ENCODE peak calls at places on chromosomes 11 and 22, in six cellular contexts. T is B cell, Z is fibroblast of the aortic adventitia, H is astrocyte, G is GM06990, L is IMR-90. N is an unnamed sample.

GRCh38 chr11:70270877-70271634 is 566 bp downstream of the PPFIA1 start:
- DNase-seq in Z (peak), T (peak), G (peak), H (peak), L (peak), N (no peak)

GRCh38 chr11:76597533-76598425 is 72.8 kb downstream of the LRRC32 start:
- DNase-seq in L (no peak), T (no peak), G (no peak), Z (no peak), H (no peak), N (no peak)

GRCh38 chr11:130527648-130528300 is 79.3 kb downstream of the ADAMTS15 start:
- DNase-seq in H (peak), L (peak), T (no peak), Z (peak), G (no peak), N (no peak)

GRCh38 chr11:123719452-123719851 is 22.0 kb downstream of the ZNF202 start:
- DNase-seq in H (peak), T (no peak), Z (peak), L (peak), G (no peak), N (no peak)

GRCh38 chr11:123195182-123196059 is at the start of gene CLMP:
- DNase-seq in G (no peak), L (peak), T (peak), H (peak), Z (peak), N (peak)

GRCh38 chr11:111635706-111636045 is 33.4 kb downstream of the SIK2 start:
- DNase-seq in H (peak), L (peak), Z (peak), T (no peak), G (no peak), N (peak)

GRCh38 chr11:124900464-124900863 is 2.8 kb upstream of the ROBO4 start:
- DNase-seq in G (no peak), Z (peak), L (peak), H (peak), T (no peak), N (peak)

GRCh38 chr22:40748388-40748970 is 69.2 kb downstream of the MCHR1 start:
- DNase-seq in T (no peak), G (no peak), H (no peak), L (no peak), Z (no peak), N (no peak)

GRCh38 chr11:6002202-6002699 is 4.5 kb downstream of the OR56A4 start:
- DNase-seq in T (no peak), G (no peak), H (no peak), L (no peak), Z (no peak), N (no peak)

GRCh38 chr11:19646921-19647320 is 65.7 kb upstream of the NAV2 start:
- DNase-seq in G (no peak), H (peak), L (peak), Z (peak), T (no peak), N (peak)

GRCh38 chr11:118650366-118650765 is 29.1 kb downstream of the TREH start:
- DNase-seq in H (no peak), G (no peak), L (no peak), Z (no peak), T (no peak), N (no peak)

GRCh38 chr11:47083913-47084312 is 92.8 kb downstream of the ARFGAP2 start:
- DNase-seq in H (peak), L (peak), G (no peak), T (no peak), Z (peak), N (peak)

GRCh38 chr11:67616431-67617242 is 9.9 kb downstream of the NDUFV1 start:
- DNase-seq in H (no peak), T (no peak), Z (no peak), L (no peak), G (no peak), N (no peak)

GRCh38 chr11:113934797-113935196 is 30.2 kb downstream of the HTR3B start:
- DNase-seq in L (no peak), Z (no peak), H (no peak), G (no peak), T (no peak), N (no peak)

GRCh38 chr22:22820626-22821025 is 67.0 kb upstream of the IGLL5 start:
- DNase-seq in H (no peak), G (no peak), L (no peak), Z (no peak), T (no peak), N (no peak)

GRCh38 chr11:102802341-102802740 is 4.4 kb upstream of the MMP1 start:
- DNase-seq in L (peak), G (no peak), H (peak), Z (peak), T (no peak), N (peak)

GRCh38 chr22:43616645-43617044 is 195.5 kb downstream of the EFCAB6 start:
- DNase-seq in G (no peak), L (no peak), Z (no peak), H (no peak), T (no peak), N (no peak)

GRCh38 chr22:36736701-36737320 is 33.3 kb upstream of the CACNG2 start:
- DNase-seq in G (no peak), Z (no peak), T (no peak), L (no peak), H (no peak), N (no peak)

GRCh38 chr11:83278351-83278750 is 7.8 kb downstream of the CCDC90B start:
- DNase-seq in Z (peak), H (peak), G (no peak), L (peak), T (no peak), N (no peak)

GRCh38 chr11:108562746-108563581 is 30.6 kb downstream of the EXPH5 start:
- DNase-seq in G (no peak), Z (no peak), L (no peak), T (no peak), H (peak), N (no peak)

GRCh38 chr22:46812786-46813185 is 50.3 kb downstream of the TBC1D22A start:
- DNase-seq in T (no peak), H (no peak), Z (no peak), L (no peak), G (no peak), N (no peak)

GRCh38 chr22:30591191-30591587 is 521 bp downstream of the PES1 start:
- DNase-seq in Z (peak), T (no peak), H (peak), G (no peak), L (peak), N (no peak)

GRCh38 chr22:23675502-23676415 is 15.1 kb upstream of the RGL4 start:
- DNase-seq in H (no peak), Z (no peak), L (no peak), G (no peak), T (no peak), N (no peak)

GRCh38 chr11:119525855-119526196 is 102.9 kb upstream of the THY1 start:
- DNase-seq in T (no peak), L (no peak), Z (no peak), H (no peak), G (no peak), N (no peak)

GRCh38 chr11:134911514-134912180 is 499.6 kb upstream of the B3GAT1 start:
- DNase-seq in G (no peak), T (no peak), L (no peak), Z (no peak), H (no peak), N (no peak)

GRCh38 chr22:42188808-42189447 is 58.3 kb upstream of the CYP2D6 start:
- DNase-seq in Z (no peak), T (no peak), L (peak), H (peak), G (no peak), N (no peak)

DNA sequence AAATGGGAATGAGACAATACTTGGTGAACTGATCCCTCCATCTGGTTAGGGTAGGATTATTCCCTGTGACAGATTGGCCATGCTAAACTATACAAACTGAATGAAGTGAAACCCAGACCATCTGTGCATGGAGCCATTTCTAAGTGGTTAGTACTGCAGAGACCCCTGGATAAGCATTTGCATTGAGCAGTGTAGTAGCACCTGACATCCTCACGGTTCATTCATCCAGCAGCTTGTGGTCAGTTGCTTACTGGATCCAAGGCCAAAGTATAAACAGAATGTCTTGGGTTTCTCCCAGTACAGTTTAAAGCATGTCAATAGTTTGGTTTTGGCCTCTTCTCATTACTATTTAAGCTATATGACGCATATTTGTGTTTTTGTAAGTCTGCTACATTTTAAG is 93.8 kb upstream of the ARHGAP42 start:
- DNase-seq in Z (no peak), T (no peak), H (peak), L (peak), G (no peak), N (no peak)
- TF ChIP-seq CTCF in Z (no peak), T (no peak), H (no peak), L (no peak), G (no peak), N (no peak)

GRCh38 chr11:115219378-115219777 is 284.8 kb downstream of the CADM1 start:
- DNase-seq in G (no peak), Z (no peak), L (no peak), T (no peak), H (no peak), N (no peak)

GRCh38 chr11:115213007-115213406 is 291.2 kb downstream of the CADM1 start:
- DNase-seq in L (no peak), G (no peak), T (no peak), Z (no peak), H (no peak), N (no peak)

GRCh38 chr11:115217726-115218311 is 286.4 kb downstream of the CADM1 start:
- DNase-seq in L (no peak), Z (no peak), H (peak), T (no peak), G (no peak), N (no peak)

GRCh38 chr11:115215694-115216615 is 288.3 kb downstream of the CADM1 start:
- DNase-seq in H (no peak), G (no peak), L (no peak), T (no peak), Z (no peak), N (no peak)

DNA sequence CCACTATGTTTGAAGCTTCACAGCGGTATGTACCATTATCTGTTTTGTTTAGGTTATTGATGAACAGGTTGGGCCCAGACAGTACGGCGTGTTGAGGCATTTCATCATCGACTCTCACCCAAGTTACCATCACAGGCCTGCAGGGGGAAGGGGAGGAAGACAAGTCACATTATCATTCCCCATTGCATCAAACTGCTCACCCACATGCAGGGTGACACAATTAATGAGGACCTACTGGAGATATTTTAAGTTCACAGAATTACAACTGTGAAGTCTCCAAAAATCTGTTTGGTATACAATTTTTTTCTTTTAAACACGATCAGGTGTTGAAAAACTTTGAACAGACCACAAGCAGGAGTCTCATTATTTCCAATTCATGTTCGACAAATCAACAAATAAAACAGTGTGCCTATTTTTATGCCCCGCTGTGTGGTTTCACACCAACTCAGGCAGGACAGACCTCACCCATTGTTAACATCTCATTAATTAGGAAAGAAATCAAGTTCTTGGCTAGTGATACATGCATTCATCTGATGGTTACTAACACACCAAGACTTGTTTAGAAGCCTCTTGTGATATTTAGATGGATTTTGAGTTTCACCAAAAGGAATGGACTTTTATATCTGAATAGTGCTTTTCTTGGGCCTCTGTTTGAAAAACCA is 289.4 kb downstream of the CADM1 start:
- DNase-seq in G (no peak), L (no peak), Z (no peak), T (no peak), H (no peak), N (no peak)
- TF ChIP-seq CTCF in G (no peak), L (no peak), Z (no peak), T (no peak), H (no peak), N (no peak)

GRCh38 chr11:11078344-11078743 is 220.5 kb upstream of the ZBED5 start:
- DNase-seq in G (no peak), Z (peak), H (no peak), T (no peak), L (peak), N (peak)
- TF ChIP-seq CTCF in G (no peak), Z (peak), H (peak), T (no peak), L (peak), N (peak)

DNA sequence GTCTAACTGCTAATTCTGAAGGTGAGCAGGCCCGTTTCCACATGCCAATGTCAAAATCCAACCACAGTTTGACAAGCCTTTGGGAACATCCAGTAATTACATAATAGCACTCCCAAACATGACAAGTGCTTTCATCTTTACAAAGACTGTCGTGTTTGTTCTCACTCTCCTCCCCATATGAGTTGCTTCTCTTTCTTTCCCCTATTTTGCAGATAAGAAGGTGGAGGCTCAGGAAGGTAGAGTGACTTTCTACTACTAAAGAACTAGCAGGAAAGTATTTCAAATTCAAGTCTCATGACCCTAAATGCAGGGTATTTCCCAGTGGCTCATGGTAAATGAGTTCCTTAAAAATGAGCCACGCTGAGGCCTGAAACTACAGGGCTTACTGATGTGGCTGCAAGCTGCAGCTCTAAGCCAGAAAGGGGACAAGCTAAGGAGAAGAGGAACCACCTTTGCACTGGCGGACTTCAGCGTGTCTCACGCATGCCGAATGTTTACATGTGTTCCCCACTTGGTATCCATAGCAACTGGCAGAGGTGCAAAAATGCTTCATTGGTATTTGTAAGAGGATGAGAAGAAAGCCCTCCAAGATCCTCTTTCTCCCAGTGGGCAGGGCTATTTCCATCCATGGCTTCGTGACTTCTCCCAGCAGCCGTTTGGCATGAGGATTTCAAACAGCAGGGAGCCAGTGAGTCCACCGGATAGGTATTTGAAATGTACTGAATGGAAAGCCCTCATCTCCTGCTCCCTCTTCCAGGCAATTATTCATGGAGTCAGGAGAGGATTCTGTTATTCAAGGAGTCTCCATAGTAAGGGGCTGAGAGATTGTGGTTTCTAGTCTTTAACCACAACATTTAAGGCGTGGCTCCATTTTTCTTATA is 55.5 kb upstream of the CD44 start:
- DNase-seq in L (peak), T (peak), Z (peak), G (peak), H (peak), N (peak)
- TF ChIP-seq CTCF in L (no peak), T (no peak), Z (no peak), G (no peak), H (no peak), N (no peak)

GRCh38 chr11:35277827-35278226 is 138.9 kb downstream of the CD44 start:
- DNase-seq in Z (no peak), H (no peak), T (no peak), G (no peak), L (no peak), N (no peak)

GRCh38 chr11:35275808-35276170 is 136.8 kb downstream of the CD44 start:
- DNase-seq in G (no peak), Z (no peak), H (no peak), L (no peak), T (no peak), N (no peak)

GRCh38 chr11:35276396-35276795 is 137.4 kb downstream of the CD44 start:
- DNase-seq in L (peak), G (no peak), H (no peak), T (no peak), Z (no peak), N (no peak)

GRCh38 chr11:35272391-35272821 is 133.4 kb downstream of the CD44 start:
- DNase-seq in Z (no peak), G (peak), T (no peak), L (no peak), H (no peak), N (no peak)

DNA sequence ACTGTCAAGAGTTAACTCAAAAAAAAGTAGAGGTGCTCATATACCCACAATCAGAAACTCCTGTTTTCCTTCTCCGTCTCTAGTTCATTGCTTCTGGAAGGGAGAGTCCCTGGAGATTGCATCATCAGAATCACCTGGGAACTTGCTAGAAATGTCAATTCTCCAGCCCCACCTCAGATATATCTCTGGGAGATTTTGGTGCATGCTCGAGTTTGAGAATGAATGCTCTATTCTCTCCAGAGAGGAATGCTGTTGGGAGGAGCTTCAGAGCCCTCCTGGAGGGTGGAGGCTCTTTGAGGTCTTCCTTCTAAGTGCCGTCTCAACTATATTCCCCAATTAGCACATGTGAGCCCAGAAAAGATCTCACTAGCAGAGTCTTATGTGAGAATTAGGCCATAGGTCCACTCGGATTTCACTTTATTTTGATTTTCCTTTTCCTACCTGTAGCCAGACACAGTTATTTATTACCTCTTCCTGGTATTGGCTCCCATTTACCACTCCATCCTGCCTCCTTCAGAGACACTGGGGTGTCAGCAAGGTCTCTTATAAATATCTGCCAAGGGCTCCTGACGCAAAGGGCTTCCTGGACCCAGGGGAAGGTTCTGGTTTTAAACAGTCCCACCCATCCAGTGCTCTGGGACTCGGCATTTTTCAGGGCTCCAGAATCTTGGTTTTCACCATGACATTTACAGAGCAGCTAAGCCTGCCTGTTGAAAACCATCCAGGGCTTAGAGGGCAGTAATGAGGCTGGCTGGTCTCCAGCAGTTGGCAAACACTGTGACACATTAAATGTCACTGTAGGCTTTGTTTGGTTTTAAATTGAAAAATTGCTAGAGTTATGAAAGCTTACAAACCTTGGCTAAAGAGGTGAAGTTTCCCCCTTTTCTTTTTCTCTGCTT is 136.2 kb downstream of the CD44 start:
- DNase-seq in G (no peak), T (no peak), Z (peak), L (no peak), H (no peak), N (no peak)
- TF ChIP-seq CTCF in G (no peak), T (no peak), Z (no peak), L (no peak), H (no peak), N (no peak)

N was measured in AG09319.